ENCODE peak calls at places on chromosomes 16 and 17, in seven cellular contexts. V, X, Z, M, G, K and B are unnamed samples.

GRCh38 chr16:19771040-19771439 is 53.0 kb downstream of the IQCK start:
- ATAC-seq in V (no peak), X (no peak), Z (no peak), M (no peak), G (no peak), K (no peak), B (no peak)

GRCh38 chr17:78316867-78317816 is 42.7 kb downstream of the SOCS3 start:
- ATAC-seq in V (no peak), X (peak; percentile 57), Z (no peak), M (peak; percentile 73), G (peak; percentile 30), K (no peak), B (no peak)

GRCh38 chr17:45087496-45087975 is 26.4 kb downstream of the NMT1 start:
- ATAC-seq in V (peak; percentile 52), X (no peak), Z (no peak), M (no peak), G (peak; percentile 11), K (peak; percentile 63), B (no peak)

GRCh38 chr16:88570691-88571092 is 489 bp downstream of the ZC3H18 start:
- ATAC-seq in V (no peak), X (peak; percentile 45), Z (peak; percentile 7), M (no peak), G (peak; percentile 7), K (peak; percentile 39), B (no peak)

GRCh38 chr17:72496461-72496860 is 375.6 kb downstream of the SOX9 start:
- ATAC-seq in V (no peak), X (no peak), Z (no peak), M (no peak), G (no peak), K (no peak), B (no peak)

GRCh38 chr16:17497648-17498047 is 26.9 kb upstream of the XYLT1 start:
- ATAC-seq in V (no peak), X (no peak), Z (no peak), M (no peak), G (no peak), K (peak; percentile 74), B (no peak)

GRCh38 chr17:73284906-73285602 is 23.4 kb upstream of the CPSF4L start:
- ATAC-seq in V (no peak), X (no peak), Z (no peak), M (no peak), G (no peak), K (no peak), B (no peak)

GRCh38 chr17:69551212-69552010 is 136.9 kb downstream of the MAP2K6 start:
- ATAC-seq in V (no peak), X (no peak), Z (no peak), M (no peak), G (no peak), K (peak; percentile 67), B (no peak)

GRCh38 chr17:66580601-66581385 is 254.1 kb upstream of the CACNG5 start:
- ATAC-seq in V (no peak), X (no peak), Z (no peak), M (no peak), G (peak; percentile 59), K (peak; percentile 6), B (no peak)

GRCh38 chr17:3867606-3868005 is 21.6 kb upstream of the NCBP3 start:
- ATAC-seq in V (no peak), X (no peak), Z (no peak), M (no peak), G (no peak), K (no peak), B (no peak)

GRCh38 chr17:62856594-62856993 is 48.5 kb upstream of the MARCHF10 start:
- ATAC-seq in V (no peak), X (no peak), Z (no peak), M (no peak), G (no peak), K (no peak), B (no peak)

GRCh38 chr17:83171661-83172060 is 92.3 kb downstream of the METRNL start:
- ATAC-seq in V (no peak), X (peak; percentile 53), Z (no peak), M (no peak), G (no peak), K (no peak), B (no peak)

GRCh38 chr16:67628216-67628615 is 16.7 kb upstream of the CARMIL2 start:
- ATAC-seq in V (no peak), X (no peak), Z (no peak), M (no peak), G (no peak), K (no peak), B (no peak)

GRCh38 chr16:4826980-4827379 is 20.1 kb downstream of the GLYR1 start:
- ATAC-seq in V (peak; percentile 74), X (no peak), Z (peak; percentile 77), M (no peak), G (no peak), K (no peak), B (no peak)

GRCh38 chr16:1597154-1597553 is 14.7 kb downstream of the IFT140 start:
- ATAC-seq in V (no peak), X (no peak), Z (no peak), M (no peak), G (no peak), K (no peak), B (no peak)

GRCh38 chr17:65553009-65553645 is 8.3 kb downstream of the AXIN2 start:
- ATAC-seq in V (no peak), X (no peak), Z (no peak), M (no peak), G (no peak), K (peak; percentile 67), B (no peak)

GRCh38 chr16:12398736-12399047 is 405.0 kb downstream of the CPPED1 start:
- ATAC-seq in V (no peak), X (no peak), Z (no peak), M (no peak), G (no peak), K (no peak), B (no peak)

GRCh38 chr16:80151706-80152073 is 389.1 kb upstream of the DYNLRB2 start:
- ATAC-seq in V (no peak), X (no peak), Z (peak; percentile 18), M (no peak), G (no peak), K (no peak), B (no peak)

GRCh38 chr16:12289175-12290063 is 312.9 kb downstream of the SNX29 start:
- ATAC-seq in V (no peak), X (no peak), Z (no peak), M (peak; percentile 78), G (peak; percentile 36), K (no peak), B (no peak)

GRCh38 chr16:79062336-79062735 is 538.2 kb downstream of the MAF start:
- ATAC-seq in V (no peak), X (no peak), Z (no peak), M (no peak), G (no peak), K (no peak), B (no peak)

GRCh38 chr16:63169100-63169499 is 1132.9 kb upstream of the CDH8 start:
- ATAC-seq in V (peak; percentile 52), X (no peak), Z (no peak), M (no peak), G (no peak), K (no peak), B (no peak)

GRCh38 chr17:4988168-4988567 is 693 bp upstream of the CAMTA2 start:
- ATAC-seq in V (peak; percentile 3), X (no peak), Z (no peak), M (no peak), G (no peak), K (peak; percentile 4), B (no peak)

GRCh38 chr17:61251939-61252865 is 147.4 kb upstream of the TBX2 start:
- ATAC-seq in V (peak; percentile 94), X (no peak), Z (peak; percentile 75), M (peak; percentile 95), G (peak; percentile 93), K (peak; percentile 83), B (peak; percentile 97)

GRCh38 chr17:73309727-73310555 is 1.9 kb downstream of the CDC42EP4 start:
- ATAC-seq in V (no peak), X (peak; percentile 22), Z (peak; percentile 32), M (no peak), G (no peak), K (no peak), B (no peak)

GRCh38 chr16:66458853-66459252 is 31.8 kb downstream of the BEAN1 start:
- ATAC-seq in V (no peak), X (no peak), Z (no peak), M (no peak), G (no peak), K (no peak), B (no peak)

GRCh38 chr16:85983606-85984005 is 84.6 kb downstream of the IRF8 start:
- ATAC-seq in V (no peak), X (no peak), Z (no peak), M (no peak), G (no peak), K (no peak), B (no peak)
- TF ChIP-seq POLR2A in V (no peak), X (no peak), Z (no peak), M (no peak), G (no peak), K (no peak), B (no peak)

GRCh38 chr16:15559176-15559575 is 83.8 kb downstream of the MARF1 start:
- ATAC-seq in V (no peak), X (no peak), Z (no peak), M (no peak), G (no peak), K (no peak), B (no peak)
- TF ChIP-seq POLR2A in V (no peak), X (no peak), Z (no peak), M (no peak), G (no peak), K (no peak), B (no peak)

DNA sequence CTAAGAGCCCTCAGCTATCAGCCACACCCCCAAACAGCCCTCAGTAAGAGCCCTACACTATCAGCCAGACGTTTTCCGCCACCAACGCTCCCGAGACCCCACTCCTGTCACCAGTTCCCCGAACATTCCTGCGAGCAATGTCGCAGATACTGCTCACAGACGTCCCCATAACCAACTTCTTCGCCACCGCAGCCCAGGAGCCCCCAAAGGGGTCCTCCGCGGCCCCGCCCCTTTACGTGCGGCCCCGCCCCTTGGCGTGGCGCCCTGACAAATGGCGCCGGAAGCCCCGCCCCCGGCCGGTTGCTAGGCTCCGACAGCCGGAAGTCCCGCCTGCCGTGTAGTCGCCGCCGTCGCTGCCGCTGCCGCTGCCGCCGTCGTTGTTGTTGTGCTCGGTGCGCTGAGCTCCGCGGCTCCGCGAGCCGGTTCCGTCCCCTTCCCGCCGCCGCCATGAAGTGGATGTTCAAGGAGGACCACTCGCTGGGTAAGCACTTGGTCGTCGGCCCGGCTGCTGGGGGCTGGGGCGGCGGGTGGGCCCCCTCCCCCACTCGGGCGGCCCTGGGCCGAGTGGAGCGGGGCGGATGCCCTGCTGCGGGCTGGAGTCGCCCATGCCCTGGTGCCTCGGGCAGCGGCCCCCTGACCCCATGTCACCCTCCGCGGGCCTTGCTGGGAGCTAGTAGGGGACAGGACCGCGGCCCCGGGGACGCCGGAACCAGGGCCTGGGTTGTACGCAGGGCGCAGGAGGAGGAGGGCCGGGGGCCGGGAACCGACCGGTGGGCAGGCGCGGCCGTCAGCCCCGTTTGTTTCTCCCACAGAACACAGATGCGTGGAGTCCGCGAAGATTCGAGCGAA is at the start of gene GABARAPL2:
- ATAC-seq in V (peak; percentile 94), X (peak; percentile 89), Z (peak; percentile 90), M (peak; percentile 94), G (peak; percentile 89), K (peak; percentile 89), B (peak; percentile 93)
- TF ChIP-seq POLR2A in V (peak; percentile 77), X (peak; percentile 68), Z (peak; percentile 82), M (no peak), G (peak; percentile 62), K (no peak), B (peak; percentile 68)

DNA sequence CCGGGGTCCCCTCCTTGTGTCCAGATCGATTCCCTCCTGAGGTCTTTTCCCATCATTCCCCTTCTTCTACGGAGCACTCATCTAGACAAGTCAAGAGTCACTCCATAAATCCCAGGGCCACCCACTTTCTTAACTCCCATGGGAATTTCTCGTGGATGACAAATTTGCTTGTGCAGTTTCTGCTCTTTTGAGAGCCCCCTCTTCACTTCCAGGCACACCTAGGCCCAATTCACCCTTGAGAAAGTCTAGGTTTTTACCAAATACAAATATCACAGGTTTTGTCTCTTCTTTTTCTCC is 522 bp upstream of the POLDIP2 start:
- ATAC-seq in V (no peak), X (no peak), Z (no peak), M (no peak), G (no peak), K (no peak), B (no peak)
- TF ChIP-seq POLR2A in V (no peak), X (no peak), Z (no peak), M (no peak), G (no peak), K (no peak), B (no peak)